ENCODE peak calls at places on chromosomes 11 and 22, in eight cellular contexts. A, I, G, T, U, R, P and L are unnamed samples.

GRCh38 chr22:42596376-42596775 is 18.3 kb downstream of the POLDIP3 start:
- DNase-seq in A (no peak), I (no peak), G (no peak), T (no peak), U (no peak), R (no peak), P (no peak), L (no peak)

GRCh38 chr11:44004452-44004833 is 43.3 kb upstream of the ACCSL start:
- DNase-seq in A (peak; percentile 40), I (peak; percentile 15), G (no peak), T (no peak), U (no peak), R (no peak), P (no peak), L (peak; percentile 4)

GRCh38 chr22:19407649-19408606 is 23.6 kb downstream of the HIRA start:
- DNase-seq in A (peak; percentile 65), I (peak; percentile 73), G (no peak), T (no peak), U (peak; percentile 90), R (no peak), P (no peak), L (peak; percentile 20)

GRCh38 chr22:49551897-49552659 is 275.6 kb downstream of the BRD1 start:
- DNase-seq in A (peak; percentile 24), I (no peak), G (no peak), T (no peak), U (no peak), R (no peak), P (no peak), L (no peak)

GRCh38 chr11:71447791-71448256 is 369 bp downstream of the DHCR7 start:
- DNase-seq in A (no peak), I (peak; percentile 41), G (peak; percentile 33), T (peak; percentile 83), U (peak; percentile 48), R (no peak), P (no peak), L (no peak)

GRCh38 chr11:63931045-63931444 is 7.8 kb upstream of the NAA40 start:
- DNase-seq in A (no peak), I (no peak), G (no peak), T (no peak), U (no peak), R (no peak), P (no peak), L (no peak)

GRCh38 chr22:40415531-40416266 is 45.3 kb downstream of the SGSM3 start:
- DNase-seq in A (no peak), I (no peak), G (no peak), T (no peak), U (no peak), R (no peak), P (no peak), L (no peak)

GRCh38 chr11:107018274-107018901 is at the start of gene GUCY1A2:
- DNase-seq in A (peak; percentile 55), I (no peak), G (no peak), T (peak; percentile 59), U (no peak), R (no peak), P (no peak), L (peak; percentile 35)

GRCh38 chr11:112511906-112512305 is 251.2 kb upstream of the PLET1 start:
- DNase-seq in A (no peak), I (no peak), G (no peak), T (no peak), U (no peak), R (no peak), P (no peak), L (no peak)

GRCh38 chr22:21764038-21764804 is 28.6 kb upstream of the YPEL1 start:
- DNase-seq in A (no peak), I (no peak), G (no peak), T (no peak), U (no peak), R (no peak), P (no peak), L (no peak)

GRCh38 chr11:73415854-73416615 is 39.8 kb downstream of the RELT start:
- DNase-seq in A (no peak), I (no peak), G (no peak), T (no peak), U (no peak), R (no peak), P (no peak), L (no peak)

GRCh38 chr11:57499983-57500461 is 15.5 kb downstream of the SLC43A1 start:
- DNase-seq in A (no peak), I (no peak), G (no peak), T (no peak), U (no peak), R (no peak), P (no peak), L (no peak)
- H3K27ac ChIP-seq in A (peak overlapping the region; percentile 80), I (peak overlapping the region; percentile 86), G (peak overlapping the region; percentile 38), T (no peak overlapping the region), U (peak overlapping the region; percentile 61), R (peak overlapping the region; percentile 80), P (peak overlapping the region; percentile 66), L (peak overlapping the region; percentile 82)

GRCh38 chr11:85717360-85717927 is 31.4 kb upstream of the CCDC89 start:
- DNase-seq in A (no peak), I (no peak), G (no peak), T (no peak), U (no peak), R (no peak), P (no peak), L (no peak)

GRCh38 chr11:85718991-85719807 is 33.2 kb upstream of the CCDC89 start:
- DNase-seq in A (peak; percentile 66), I (no peak), G (peak; percentile 86), T (peak; percentile 54), U (no peak), R (peak; percentile 17), P (peak; percentile 3), L (no peak)

GRCh38 chr11:85721191-85721590 is 35.2 kb upstream of the CCDC89 start:
- DNase-seq in A (no peak), I (no peak), G (no peak), T (no peak), U (no peak), R (no peak), P (no peak), L (no peak)

GRCh38 chr11:85723088-85723487 is 37.1 kb upstream of the CCDC89 start:
- DNase-seq in A (no peak), I (no peak), G (no peak), T (no peak), U (no peak), R (no peak), P (no peak), L (no peak)

DNA sequence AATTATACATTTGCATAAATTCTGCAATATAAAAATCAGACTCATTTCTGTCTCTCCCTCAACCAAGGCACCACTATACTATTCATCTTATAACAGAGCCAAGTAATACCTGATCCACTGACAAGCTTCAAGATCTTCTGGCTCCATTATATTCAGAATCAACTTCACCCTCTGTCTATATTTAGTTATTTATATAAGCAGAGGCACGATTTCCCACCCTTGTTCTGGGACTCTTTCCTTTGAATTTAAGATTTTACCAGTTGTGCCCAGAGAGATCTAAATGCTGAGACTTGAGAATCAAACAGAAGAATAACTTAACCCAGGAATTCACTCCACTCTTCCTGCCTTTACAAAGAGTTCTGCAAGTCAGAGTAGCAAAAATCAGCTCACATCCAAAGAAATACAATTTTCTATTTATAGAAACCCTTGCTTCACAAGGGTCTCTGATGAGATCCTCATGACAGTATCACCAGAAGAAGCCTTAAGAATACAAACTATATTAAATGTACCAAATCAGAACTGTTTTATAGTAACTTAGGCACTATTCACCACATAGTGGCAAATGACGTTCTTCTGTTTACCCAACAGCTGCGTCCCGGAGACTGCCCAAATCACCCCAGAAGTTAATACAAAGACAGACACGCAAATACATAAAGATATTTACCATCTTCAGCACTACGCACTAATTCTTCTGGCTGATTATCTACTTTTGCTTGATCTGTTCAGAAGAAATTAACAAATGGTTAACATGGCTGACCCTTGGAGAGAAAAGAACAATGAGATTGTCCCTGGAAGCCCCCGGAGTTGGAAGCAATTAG is 32.3 kb upstream of the CCDC89 start:
- DNase-seq in A (no peak), I (no peak), G (no peak), T (no peak), U (no peak), R (no peak), P (no peak), L (no peak)
- TF ChIP-seq EP300 in A (no peak), I (no peak), G (no peak), T (no peak), U (no peak), R (no peak), P (no peak), L (no peak)

DNA sequence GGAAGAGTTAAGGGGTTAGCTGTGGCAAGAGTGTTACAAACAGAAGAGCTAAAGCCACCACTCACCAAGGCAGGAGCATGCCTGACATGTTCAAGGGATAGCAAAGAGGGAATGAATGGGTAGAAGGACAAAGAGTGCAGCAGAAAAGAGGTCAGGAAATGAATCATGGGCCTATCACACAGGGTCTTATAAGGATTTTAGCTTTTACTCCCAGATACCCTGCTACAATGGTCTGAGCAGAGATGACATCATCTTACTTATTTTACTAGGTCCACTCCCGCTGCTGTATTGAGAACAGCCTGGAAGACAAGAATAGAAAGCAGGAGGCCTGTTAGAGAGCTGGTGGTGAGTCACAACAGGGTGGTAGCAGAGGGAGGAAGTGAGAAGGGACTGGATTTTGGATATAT is 9.8 kb downstream of the TRAF6 start:
- DNase-seq in A (no peak), I (no peak), G (peak; percentile 10), T (no peak), U (peak; percentile 38), R (no peak), P (no peak), L (no peak)
- H3K4me3 ChIP-seq in A (no peak overlapping the region), I (no peak overlapping the region), G (no peak overlapping the region), T (no peak overlapping the region), U (no peak overlapping the region), R (no peak overlapping the region), P (no peak overlapping the region), L (no peak overlapping the region)

GRCh38 chr11:8757047-8757446 is 74.5 kb downstream of the RPL27A start:
- DNase-seq in A (peak; percentile 22), I (no peak), G (no peak), T (no peak), U (no peak), R (no peak), P (peak; percentile 65), L (no peak)

GRCh38 chr11:8757533-8757932 is 74.9 kb downstream of the RPL27A start:
- DNase-seq in A (peak; percentile 54), I (no peak), G (no peak), T (no peak), U (no peak), R (no peak), P (no peak), L (no peak)

GRCh38 chr11:8758619-8759169 is 76.1 kb downstream of the RPL27A start:
- DNase-seq in A (peak; percentile 57), I (no peak), G (no peak), T (no peak), U (no peak), R (no peak), P (no peak), L (no peak)

GRCh38 chr11:8754241-8754640 is 71.6 kb downstream of the RPL27A start:
- DNase-seq in A (no peak), I (no peak), G (no peak), T (no peak), U (no peak), R (no peak), P (no peak), L (no peak)

DNA sequence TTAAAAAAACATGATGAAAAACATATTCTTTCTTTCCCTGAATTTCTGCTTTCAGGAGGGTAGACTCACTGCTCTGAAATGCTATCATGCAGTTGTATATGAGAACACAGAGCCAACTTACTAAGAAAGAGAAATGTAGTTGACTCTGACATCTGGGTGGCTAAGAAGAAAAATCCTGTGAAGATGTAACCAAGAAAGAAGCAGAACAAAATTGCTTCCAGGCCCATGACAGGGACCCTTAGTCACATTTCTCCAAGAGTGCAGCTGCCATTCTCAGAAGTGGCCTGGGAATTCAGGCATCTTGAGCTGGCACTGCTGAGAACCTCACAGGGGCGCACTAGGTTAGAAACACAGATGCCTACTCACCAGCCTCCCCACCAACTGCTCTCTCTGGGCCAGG is 73.6 kb downstream of the RPL27A start:
- DNase-seq in A (peak; percentile 61), I (no peak), G (no peak), T (no peak), U (no peak), R (no peak), P (no peak), L (no peak)
- H3K27ac ChIP-seq in A (peak overlapping the region; percentile 81), I (peak overlapping the region; percentile 75), G (no peak overlapping the region), T (no peak overlapping the region), U (no peak overlapping the region), R (peak overlapping the region; percentile 28), P (no peak overlapping the region), L (no peak overlapping the region)